ENCODE peak calls at places on chromosomes 12 and 14, in seven cellular contexts. R is stimulated activated CD8-positive, alpha-beta memory T cell treated with anti-CD3 and anti-CD28 coated beads, Interleukin-4, amount 100 ng/mL, for 48 hours; S is breast epithelium; D is MM.1S; J is IMR-90; Q is activated CD4-positive, alpha-beta T cell treated with anti-CD3 and anti-CD28 coated beads, Interleukin-2, amount 10 ng/mL, durations not matched to agents 7 days and 5 days; L is sigmoid colon. U is an unnamed sample.

GRCh38 chr14:97706814-97707213 is 909.6 kb downstream of the VRK1 start:
- DNase-seq in J (no peak), L (no peak), Q (no peak), D (no peak), R (peak; percentile 32), S (no peak), U (no peak)

GRCh38 chr12:13566286-13566685 is 369.8 kb downstream of the EMP1 start:
- DNase-seq in L (no peak), S (no peak), J (no peak), D (no peak), Q (no peak), R (no peak), U (no peak)

GRCh38 chr12:25972783-25973182 is 14.3 kb downstream of the RASSF8 start:
- DNase-seq in D (no peak), R (no peak), S (no peak), L (no peak), Q (no peak), J (peak; percentile 79), U (no peak)

GRCh38 chr12:56772625-56773024 is 9.5 kb downstream of the HSD17B6 start:
- DNase-seq in D (no peak), J (no peak), Q (no peak), S (no peak), R (no peak), L (no peak), U (no peak)

GRCh38 chr14:69997849-69998248 is 118.6 kb downstream of the SMOC1 start:
- DNase-seq in L (no peak), Q (no peak), R (no peak), S (peak; percentile 75), J (peak; percentile 96), D (no peak), U (peak; percentile 26)

GRCh38 chr14:98952595-98953325 is 319.2 kb downstream of the BCL11B start:
- DNase-seq in Q (no peak), J (no peak), L (peak; percentile 58), D (no peak), R (peak; percentile 39), S (no peak), U (peak; percentile 60)

GRCh38 chr14:88834883-88835431 is 10.5 kb downstream of the TTC8 start:
- DNase-seq in J (peak; percentile 87), L (no peak), D (no peak), R (no peak), S (no peak), Q (no peak), U (peak; percentile 22)

GRCh38 chr14:86203843-86204242 is 673.9 kb downstream of the FLRT2 start:
- DNase-seq in Q (no peak), J (no peak), S (no peak), L (no peak), R (no peak), D (peak; percentile 41), U (no peak)

GRCh38 chr12:122226366-122227222 is 742 bp upstream of the DIABLO start:
- DNase-seq in Q (no peak), S (no peak), D (no peak), J (no peak), L (peak; percentile 66), R (no peak), U (no peak)

GRCh38 chr12:124774462-124775167 is 89.0 kb downstream of the SCARB1 start:
- DNase-seq in J (peak; percentile 85), S (no peak), Q (peak; percentile 75), R (peak; percentile 85), L (peak; percentile 84), D (peak; percentile 67), U (peak; percentile 78)

GRCh38 chr12:53219116-53219955 is 12.3 kb upstream of the ITGB7 start:
- DNase-seq in S (no peak), J (peak; percentile 66), L (no peak), Q (peak; percentile 65), R (peak; percentile 83), D (peak; percentile 7), U (peak; percentile 75)

GRCh38 chr12:41917827-41918445 is 226.7 kb downstream of the GXYLT1 start:
- DNase-seq in L (no peak), J (no peak), S (no peak), R (no peak), D (peak; percentile 32), Q (no peak), U (no peak)

GRCh38 chr14:78581222-78581621 is 411.0 kb downstream of the NRXN3 start:
- DNase-seq in R (no peak), S (no peak), Q (no peak), L (no peak), J (no peak), D (no peak), U (no peak)

GRCh38 chr12:25250744-25251730 is at the start of gene KRAS:
- DNase-seq in R (peak; percentile 90), J (peak; percentile 98), S (peak; percentile 90), L (peak; percentile 99), Q (peak; percentile 91), D (peak; percentile 97), U (peak; percentile 95)

GRCh38 chr12:83817730-83818129 is 1094.9 kb downstream of the SLC6A15 start:
- DNase-seq in Q (no peak), S (no peak), L (no peak), R (no peak), J (no peak), D (no peak), U (no peak)

GRCh38 chr12:21989819-21990412 is 48.7 kb upstream of the ABCC9 start:
- DNase-seq in J (peak; percentile 66), Q (no peak), S (no peak), R (no peak), L (no peak), D (no peak), U (peak; percentile 27)

GRCh38 chr14:44353805-44354204 is 153.3 kb downstream of the FSCB start:
- DNase-seq in R (no peak), J (no peak), Q (no peak), L (no peak), D (no peak), S (no peak), U (no peak)

GRCh38 chr12:44774815-44775411 is 101.2 kb downstream of the NELL2 start:
- DNase-seq in L (no peak), S (no peak), Q (peak; percentile 61), J (peak; percentile 1), R (peak; percentile 83), D (no peak), U (peak; percentile 3)

GRCh38 chr14:101636081-101636560 is 74.8 kb downstream of the DIO3 start:
- DNase-seq in J (no peak), L (no peak), D (no peak), Q (no peak), S (no peak), R (peak; percentile 61), U (no peak)

GRCh38 chr12:5184159-5184558 is 140.5 kb downstream of the KCNA5 start:
- DNase-seq in R (no peak), Q (no peak), J (peak; percentile 57), L (no peak), D (no peak), S (no peak), U (no peak)

U was measured in AG08396.